ENCODE peak calls at places on chromosomes 7 and 10, in four cellular contexts. X, A, B and H are unnamed samples.

GRCh38 chr10:132858121-132859081 is 72.5 kb upstream of the NKX6-2 start:
- DNase-seq in X (no peak), A (no peak), B (no peak), H (no peak)

GRCh38 chr10:56508562-56508961 is 147.5 kb upstream of the ZWINT start:
- DNase-seq in X (no peak), A (no peak), B (no peak), H (no peak)

GRCh38 chr10:97412891-97413304 is 11.8 kb upstream of the RRP12 start:
- DNase-seq in X (no peak), A (no peak), B (no peak), H (no peak)

GRCh38 chr7:129610709-129611245 is 743 bp upstream of the NRF1 start:
- DNase-seq in X (peak; percentile 29), A (no peak), B (no peak), H (no peak)

GRCh38 chr7:99267530-99268360 is 4.9 kb upstream of the MYH16 start:
- DNase-seq in X (no peak), A (no peak), B (peak; percentile 91), H (peak; percentile 64)

GRCh38 chr7:137847418-137848050 is 760 bp upstream of the DGKI start:
- DNase-seq in X (no peak), A (no peak), B (no peak), H (no peak)

GRCh38 chr10:21488246-21488953 is 37.1 kb downstream of the SKIDA1 start:
- DNase-seq in X (no peak), A (no peak), B (no peak), H (no peak)

GRCh38 chr10:72567421-72567820 is 58.5 kb downstream of the MICU1 start:
- DNase-seq in X (no peak), A (peak; percentile 16), B (peak; percentile 54), H (peak; percentile 56)

GRCh38 chr10:96470108-96470743 is 43.5 kb downstream of the TLL2 start:
- DNase-seq in X (no peak), A (peak; percentile 33), B (peak; percentile 51), H (no peak)

GRCh38 chr10:4254101-4254994 is 469.3 kb upstream of the KLF6 start:
- DNase-seq in X (no peak), A (no peak), B (no peak), H (no peak)

GRCh38 chr10:122267849-122268737 is 3.0 kb upstream of the BTBD16 start:
- DNase-seq in X (peak; percentile 61), A (no peak), B (peak; percentile 76), H (no peak)

GRCh38 chr10:24571870-24572450 is 151.7 kb downstream of the ARHGAP21 start:
- DNase-seq in X (no peak), A (no peak), B (no peak), H (no peak)

GRCh38 chr7:73369622-73370021 is 41.7 kb downstream of the FKBP6 start:
- DNase-seq in X (no peak), A (no peak), B (no peak), H (no peak)

GRCh38 chr10:92913973-92914372 is 65.7 kb downstream of the EXOC6 start:
- DNase-seq in X (no peak), A (no peak), B (no peak), H (no peak)

GRCh38 chr7:2785071-2785500 is 59.0 kb downstream of the GNA12 start:
- DNase-seq in X (no peak), A (peak; percentile 62), B (no peak), H (peak; percentile 51)

GRCh38 chr10:125160856-125161569 is 650 bp upstream of the CTBP2 start:
- DNase-seq in X (peak; percentile 76), A (peak; percentile 85), B (peak; percentile 93), H (peak; percentile 85)

GRCh38 chr10:79444243-79445119 is 943 bp downstream of the ZCCHC24 start:
- DNase-seq in X (peak; percentile 55), A (peak; percentile 69), B (peak; percentile 74), H (no peak)

GRCh38 chr10:121406823-121407545 is 191.3 kb downstream of the FGFR2 start:
- DNase-seq in X (no peak), A (no peak), B (no peak), H (no peak)

GRCh38 chr7:18235819-18236218 is 208.2 kb upstream of the PRPS1L1 start:
- DNase-seq in X (no peak), A (no peak), B (no peak), H (no peak)

GRCh38 chr7:30251708-30252329 is 32.6 kb upstream of the ZNRF2 start:
- DNase-seq in X (no peak), A (no peak), B (no peak), H (no peak)
- H3K27ac ChIP-seq in X (no peak overlapping the region), A (no peak overlapping the region), B (no peak overlapping the region), H (no peak overlapping the region)

DNA sequence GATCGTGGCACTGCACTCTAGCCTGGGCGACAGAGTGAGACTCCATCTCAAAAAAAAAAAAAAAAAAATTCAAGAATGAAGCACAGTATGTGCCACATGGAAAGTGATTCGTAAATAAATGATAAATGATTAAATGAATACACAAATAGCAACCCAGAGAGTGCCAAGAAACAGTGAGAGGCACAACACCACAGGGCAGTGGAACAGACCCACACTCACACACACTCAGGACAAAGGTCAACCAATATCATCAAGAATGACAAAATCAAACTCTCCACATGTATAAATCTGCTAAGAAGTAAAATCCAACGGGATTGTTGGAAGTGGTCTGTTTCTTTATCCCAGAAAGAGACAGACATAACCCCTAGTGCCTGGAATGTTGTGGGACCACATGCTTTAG is 77.4 kb downstream of the HTR7 start:
- DNase-seq in X (no peak), A (no peak), B (no peak), H (no peak)
- H3K9me3 ChIP-seq in X (no peaks in the 10 kb centered on the region), A (no peaks in the 10 kb centered on the region), B (no peaks in the 10 kb centered on the region), H (no peaks in the 10 kb centered on the region)

GRCh38 chr7:46741924-46742607 is 821.0 kb upstream of the IGFBP3 start:
- DNase-seq in X (no peak), A (no peak), B (no peak), H (no peak)

GRCh38 chr7:46738713-46739220 is 817.7 kb upstream of the IGFBP3 start:
- DNase-seq in X (no peak), A (no peak), B (no peak), H (no peak)

GRCh38 chr7:46738165-46738564 is 817.1 kb upstream of the IGFBP3 start:
- DNase-seq in X (no peak), A (no peak), B (no peak), H (no peak)

GRCh38 chr7:46741181-46741580 is 820.1 kb upstream of the IGFBP3 start:
- DNase-seq in X (no peak), A (no peak), B (no peak), H (no peak)

GRCh38 chr7:46739378-46740234 is 818.5 kb upstream of the IGFBP3 start:
- DNase-seq in X (no peak), A (no peak), B (no peak), H (no peak)
- H3K27ac ChIP-seq in X (no peak overlapping the region), A (no peak overlapping the region), B (no peak overlapping the region), H (no peak overlapping the region)

DNA sequence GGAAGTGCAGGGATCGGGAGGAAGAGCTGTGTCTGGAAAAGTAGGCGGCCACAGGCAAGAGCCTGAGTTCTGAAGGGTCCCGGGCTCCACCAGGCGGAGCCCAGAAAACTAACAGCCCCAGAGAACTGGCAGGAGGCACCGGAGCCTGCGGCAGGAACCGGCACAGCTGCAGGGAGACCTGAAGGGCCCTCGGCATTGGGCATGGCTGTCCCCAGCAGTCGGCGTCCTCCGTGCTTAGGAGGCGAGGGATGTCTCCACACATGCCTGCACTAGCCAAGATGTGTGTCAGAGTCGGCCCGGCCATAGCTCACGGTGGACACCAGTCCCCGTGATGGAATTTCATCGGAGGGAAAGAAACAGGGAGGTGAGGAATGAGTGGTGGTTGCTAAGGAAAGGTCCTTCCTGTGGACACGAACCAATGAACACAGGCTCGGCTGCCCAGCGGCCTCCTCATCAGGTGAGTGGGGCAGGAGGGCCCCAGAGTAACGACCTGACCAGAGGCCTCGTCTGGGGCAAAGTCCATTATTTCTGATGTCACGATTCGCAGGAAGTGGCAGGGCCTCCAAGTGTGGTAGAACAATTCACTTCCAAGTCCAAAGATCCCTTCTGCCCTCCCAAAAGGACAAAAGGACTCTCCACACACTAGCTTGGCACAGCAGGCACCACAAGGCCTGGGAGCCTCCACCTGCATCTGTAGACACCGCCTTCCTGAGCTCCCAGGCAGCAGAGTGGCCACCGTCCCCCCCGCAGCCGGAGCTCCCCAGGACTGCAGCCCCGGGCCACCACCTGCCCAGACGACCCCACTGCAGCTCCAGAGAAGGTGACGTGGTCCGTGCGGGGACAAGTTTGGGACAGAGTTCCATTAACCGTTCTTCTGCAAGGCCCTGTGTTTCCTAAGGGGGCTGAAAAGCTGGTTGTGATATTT is 444.2 kb downstream of the PTPRN2 start:
- DNase-seq in X (no peak), A (no peak), B (no peak), H (no peak)
- H3K9me3 ChIP-seq in X (no peaks in the 10 kb centered on the region), A (no peaks in the 10 kb centered on the region), B (peaks cover 9% of the 10 kb centered on the region), H (peaks cover 19% of the 10 kb centered on the region)